ENCODE peak calls at places on chromosomes 13 and 19, in nine cellular contexts. F is left ventricle myocardium inferior; V is CD8-positive, alpha-beta T cell; I is esophagus squamous epithelium; P is right atrium auricular region; E is adrenal gland; J is uterus; D is IMR-90; L is A549. Z is an unnamed sample.

GRCh38 chr13:31807090-31807541 is 67.8 kb downstream of the RXFP2 start:
- DNase-seq in F (no peak), V (peak; percentile 50), I (no peak), P (no peak), E (no peak), J (no peak), D (no peak), L (no peak), Z (peak; percentile 43)

GRCh38 chr19:35344511-35345031 is 3.1 kb upstream of the FFAR1 start:
- DNase-seq in F (no peak), V (no peak), I (no peak), P (no peak), E (no peak), J (no peak), D (no peak), L (no peak), Z (no peak)

GRCh38 chr13:21344662-21345176 is 114.4 kb downstream of the ZDHHC20 start:
- DNase-seq in F (no peak), V (peak; percentile 33), I (no peak), P (no peak), E (no peak), J (no peak), D (no peak), L (no peak), Z (no peak)

GRCh38 chr19:18437481-18438330 is at the start of gene ISYNA1:
- DNase-seq in F (peak; percentile 67), V (peak; percentile 54), I (no peak), P (no peak), E (peak; percentile 73), J (peak; percentile 73), D (peak; percentile 20), L (peak; percentile 69), Z (no peak)

GRCh38 chr13:97798171-97798821 is 155.2 kb upstream of the IPO5 start:
- DNase-seq in F (no peak), V (no peak), I (no peak), P (no peak), E (no peak), J (no peak), D (no peak), L (no peak), Z (no peak)

GRCh38 chr19:54684537-54684936 is 21.8 kb downstream of the LILRB4 start:
- DNase-seq in F (no peak), V (no peak), I (no peak), P (no peak), E (peak; percentile 27), J (no peak), D (no peak), L (peak; percentile 25), Z (peak; percentile 2)

GRCh38 chr13:93217701-93218100 is 8.9 kb upstream of the GPC6 start:
- DNase-seq in F (no peak), V (no peak), I (no peak), P (no peak), E (no peak), J (no peak), D (no peak), L (no peak), Z (peak; percentile 40)

GRCh38 chr13:24605923-24606372 is 74.3 kb upstream of the ATP12A start:
- DNase-seq in F (no peak), V (no peak), I (no peak), P (no peak), E (no peak), J (no peak), D (peak; percentile 11), L (peak; percentile 34), Z (peak; percentile 24)

GRCh38 chr13:34533941-34534340 is 408.1 kb upstream of the NBEA start:
- DNase-seq in F (no peak), V (no peak), I (no peak), P (no peak), E (no peak), J (no peak), D (no peak), L (no peak), Z (no peak)

GRCh38 chr19:49590971-49591730 is at the start of gene PRR12:
- DNase-seq in F (peak; percentile 62), V (peak; percentile 69), I (no peak), P (no peak), E (peak; percentile 71), J (peak; percentile 75), D (peak; percentile 67), L (peak; percentile 88), Z (peak; percentile 72)

GRCh38 chr19:39531834-39532232 is 819 bp downstream of the EID2B start:
- DNase-seq in F (no peak), V (no peak), I (no peak), P (no peak), E (no peak), J (no peak), D (no peak), L (no peak), Z (no peak)
- H3K27ac ChIP-seq in F (peak overlapping the region; percentile 89), V (peak overlapping the region; percentile 80), I (peak overlapping the region; percentile 50), P (peak overlapping the region; percentile 91), E (peak overlapping the region; percentile 87), J (peak overlapping the region; percentile 82), D (peak overlapping the region; percentile 51), L (peak overlapping the region; percentile 88), Z (peak overlapping the region; percentile 77)

DNA sequence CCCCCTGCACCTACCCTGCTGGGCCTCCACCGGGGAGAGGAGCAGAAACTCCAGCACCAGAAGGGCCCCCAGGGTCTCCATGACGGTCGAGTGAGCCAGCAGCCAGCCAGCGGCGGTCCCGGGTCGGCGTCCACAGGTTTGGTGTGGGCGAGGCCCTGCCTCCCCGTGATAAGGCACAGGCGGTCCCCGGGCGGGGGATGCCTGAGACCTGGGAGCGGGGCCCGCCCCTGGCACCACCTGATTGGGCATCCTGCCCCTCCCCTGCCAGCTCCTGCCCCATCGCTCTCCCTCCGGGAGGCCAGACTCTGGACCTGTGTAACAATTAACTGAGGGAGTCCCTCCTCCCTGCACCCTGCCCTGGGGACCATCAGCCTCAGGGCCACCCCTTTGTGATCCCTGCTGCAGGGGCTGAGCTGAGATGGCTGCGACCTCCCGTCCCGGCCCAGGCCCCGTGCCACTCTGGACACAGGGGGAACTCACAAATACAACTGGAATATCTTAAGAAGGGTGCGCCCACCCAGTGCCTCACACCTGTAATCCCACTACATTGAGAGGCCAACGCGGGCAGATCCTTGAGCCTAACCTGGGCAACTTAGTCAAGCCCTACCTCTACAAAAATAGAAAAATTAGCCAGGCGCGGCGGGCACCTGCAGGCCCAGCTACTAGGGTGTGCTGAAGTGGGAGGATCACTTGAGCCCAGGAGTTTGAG is at the start of gene SMIM24:
- DNase-seq in F (no peak), V (no peak), I (no peak), P (no peak), E (no peak), J (no peak), D (no peak), L (no peak), Z (no peak)
- H3K4me3 ChIP-seq in F (no peak within 1 kb of the TSS), V (no peak within 1 kb of the TSS), I (no peak within 1 kb of the TSS), P (no peak within 1 kb of the TSS), E (no peak within 1 kb of the TSS), J (no peak within 1 kb of the TSS), D (no peak within 1 kb of the TSS), L (no peak within 1 kb of the TSS), Z (no peak within 1 kb of the TSS)

GRCh38 chr19:53537523-53538377 is at the start of gene ZNF331:
- DNase-seq in F (peak; percentile 80), V (peak; percentile 85), I (peak; percentile 45), P (peak; percentile 90), E (peak; percentile 83), J (peak; percentile 81), D (peak; percentile 83), L (peak; percentile 86), Z (peak; percentile 71)

GRCh38 chr19:53536223-53536543 is 1.8 kb upstream of the ZNF331 start:
- DNase-seq in F (no peak), V (no peak), I (no peak), P (no peak), E (no peak), J (no peak), D (no peak), L (no peak), Z (no peak)

GRCh38 chr19:53538378-53539109 is 599 bp downstream of the ZNF331 start:
- DNase-seq in F (no peak), V (no peak), I (no peak), P (no peak), E (no peak), J (no peak), D (no peak), L (no peak), Z (no peak)

GRCh38 chr19:53540091-53540490 is 2.1 kb downstream of the ZNF331 start:
- DNase-seq in F (no peak), V (no peak), I (no peak), P (no peak), E (no peak), J (no peak), D (no peak), L (no peak), Z (no peak)

DNA sequence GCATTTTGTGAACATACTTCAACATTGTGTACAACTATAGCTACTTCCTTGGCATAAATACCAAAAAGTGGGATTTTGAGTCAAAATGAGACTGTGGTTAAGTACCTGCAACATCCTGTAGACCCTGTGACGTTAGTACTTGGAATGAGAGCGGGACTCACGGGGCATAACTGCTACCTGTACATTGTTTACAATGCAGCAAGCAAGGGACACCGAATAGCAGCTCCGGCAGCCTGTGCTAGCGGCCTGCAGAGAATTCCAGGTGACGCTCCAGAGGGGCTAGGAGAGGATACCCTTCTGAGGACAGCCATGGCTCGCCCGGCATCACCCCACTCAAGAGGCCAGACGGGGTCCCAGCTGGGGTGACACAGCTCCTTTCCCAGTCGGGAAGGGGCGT is 821 bp upstream of the ZNF331 start:
- DNase-seq in F (no peak), V (no peak), I (no peak), P (no peak), E (no peak), J (no peak), D (no peak), L (no peak), Z (no peak)
- H3K27ac ChIP-seq in F (peak overlapping the region; percentile 89), V (peak overlapping the region; percentile 100), I (peak overlapping the region; percentile 82), P (peak overlapping the region; percentile 88), E (peak overlapping the region; percentile 89), J (peak overlapping the region; percentile 73), D (peak overlapping the region; percentile 18), L (peak overlapping the region; percentile 87), Z (peak overlapping the region; percentile 88)

GRCh38 chr13:29418026-29418425 is 177.5 kb downstream of the SLC7A1 start:
- DNase-seq in F (no peak), V (no peak), I (no peak), P (no peak), E (no peak), J (no peak), D (no peak), L (no peak), Z (no peak)
- H3K4me3 ChIP-seq in F (no peak overlapping the region), V (no peak overlapping the region), I (no peak overlapping the region), P (no peak overlapping the region), E (no peak overlapping the region), J (no peak overlapping the region), D (no peak overlapping the region), L (no peak overlapping the region), Z (no peak overlapping the region)